ENCODE peak calls at places on chromosomes 5 and 9, in eight cellular contexts. One of them, this sample, is unnamed.

GRCh38 chr9:87651431-87651830 is 74.5 kb upstream of the CTSL start:
- DNase-seq in ovary: no peak
- DNase-seq in brain microvascular endothelial cell: no peak
- DNase-seq in AG04450: no peak
- DNase-seq in upper lobe of left lung: no peak
- DNase-seq in dorsolateral prefrontal cortex: no peak
- DNase-seq in fibroblast of villous mesenchyme: no peak
- DNase-seq in heart right ventricle: no peak
- DNase-seq in this sample: no peak

GRCh38 chr5:11903614-11904269 is 504 bp downstream of the CTNND2 start:
- DNase-seq in ovary: no peak
- DNase-seq in heart right ventricle: peak
- DNase-seq in dorsolateral prefrontal cortex: no peak
- DNase-seq in fibroblast of villous mesenchyme: no peak
- DNase-seq in AG04450: no peak
- DNase-seq in brain microvascular endothelial cell: no peak
- DNase-seq in upper lobe of left lung: peak
- DNase-seq in this sample: no peak

GRCh38 chr9:18437315-18438200 is 36.4 kb upstream of the ADAMTSL1 start:
- DNase-seq in heart right ventricle: peak
- DNase-seq in ovary: peak
- DNase-seq in dorsolateral prefrontal cortex: no peak
- DNase-seq in brain microvascular endothelial cell: peak
- DNase-seq in fibroblast of villous mesenchyme: peak
- DNase-seq in upper lobe of left lung: no peak
- DNase-seq in AG04450: no peak
- DNase-seq in this sample: peak

GRCh38 chr9:117403848-117404247 is 11.0 kb downstream of the ASTN2 start:
- DNase-seq in brain microvascular endothelial cell: no peak
- DNase-seq in fibroblast of villous mesenchyme: no peak
- DNase-seq in ovary: no peak
- DNase-seq in upper lobe of left lung: no peak
- DNase-seq in heart right ventricle: no peak
- DNase-seq in AG04450: no peak
- DNase-seq in dorsolateral prefrontal cortex: no peak
- DNase-seq in this sample: no peak

GRCh38 chr9:129712595-129713524 is 40.0 kb downstream of the PTGES start:
- DNase-seq in fibroblast of villous mesenchyme: peak
- DNase-seq in ovary: no peak
- DNase-seq in dorsolateral prefrontal cortex: no peak
- DNase-seq in AG04450: peak
- DNase-seq in upper lobe of left lung: no peak
- DNase-seq in brain microvascular endothelial cell: peak
- DNase-seq in heart right ventricle: no peak
- DNase-seq in this sample: peak

GRCh38 chr5:6597557-6597956 is 35.3 kb downstream of the NSUN2 start:
- DNase-seq in heart right ventricle: no peak
- DNase-seq in upper lobe of left lung: no peak
- DNase-seq in dorsolateral prefrontal cortex: no peak
- DNase-seq in fibroblast of villous mesenchyme: no peak
- DNase-seq in AG04450: no peak
- DNase-seq in brain microvascular endothelial cell: no peak
- DNase-seq in ovary: no peak
- DNase-seq in this sample: no peak

GRCh38 chr9:114184071-114184470 is 28.7 kb downstream of the COL27A1 start:
- DNase-seq in ovary: peak
- DNase-seq in dorsolateral prefrontal cortex: no peak
- DNase-seq in fibroblast of villous mesenchyme: peak
- DNase-seq in brain microvascular endothelial cell: peak
- DNase-seq in upper lobe of left lung: no peak
- DNase-seq in AG04450: no peak
- DNase-seq in heart right ventricle: no peak
- DNase-seq in this sample: no peak

GRCh38 chr5:14270212-14270702 is 127.1 kb downstream of the TRIO start:
- DNase-seq in ovary: peak
- DNase-seq in fibroblast of villous mesenchyme: peak
- DNase-seq in AG04450: no peak
- DNase-seq in upper lobe of left lung: no peak
- DNase-seq in dorsolateral prefrontal cortex: no peak
- DNase-seq in heart right ventricle: no peak
- DNase-seq in brain microvascular endothelial cell: peak
- DNase-seq in this sample: peak

GRCh38 chr5:9062873-9063272 is 483.0 kb downstream of the SEMA5A start:
- DNase-seq in fibroblast of villous mesenchyme: no peak
- DNase-seq in dorsolateral prefrontal cortex: no peak
- DNase-seq in heart right ventricle: no peak
- DNase-seq in ovary: no peak
- DNase-seq in upper lobe of left lung: peak
- DNase-seq in brain microvascular endothelial cell: no peak
- DNase-seq in AG04450: no peak
- DNase-seq in this sample: no peak

GRCh38 chr5:151139646-151140045 is 17.9 kb downstream of the ANXA6 start:
- DNase-seq in fibroblast of villous mesenchyme: no peak
- DNase-seq in upper lobe of left lung: no peak
- DNase-seq in AG04450: no peak
- DNase-seq in ovary: no peak
- DNase-seq in dorsolateral prefrontal cortex: no peak
- DNase-seq in brain microvascular endothelial cell: no peak
- DNase-seq in heart right ventricle: no peak
- DNase-seq in this sample: no peak

GRCh38 chr5:31944683-31945445 is 229.3 kb downstream of the GOLPH3 start:
- DNase-seq in upper lobe of left lung: peak
- DNase-seq in brain microvascular endothelial cell: no peak
- DNase-seq in fibroblast of villous mesenchyme: peak
- DNase-seq in AG04450: no peak
- DNase-seq in ovary: no peak
- DNase-seq in heart right ventricle: no peak
- DNase-seq in dorsolateral prefrontal cortex: no peak
- DNase-seq in this sample: no peak

GRCh38 chr9:129777769-129778130 is 24.9 kb upstream of the PTGES start:
- DNase-seq in brain microvascular endothelial cell: no peak
- DNase-seq in ovary: no peak
- DNase-seq in dorsolateral prefrontal cortex: no peak
- DNase-seq in heart right ventricle: no peak
- DNase-seq in AG04450: no peak
- DNase-seq in fibroblast of villous mesenchyme: no peak
- DNase-seq in upper lobe of left lung: no peak
- DNase-seq in this sample: no peak

GRCh38 chr5:159088371-159088770 is 11.3 kb downstream of the EBF1 start:
- DNase-seq in brain microvascular endothelial cell: no peak
- DNase-seq in heart right ventricle: no peak
- DNase-seq in fibroblast of villous mesenchyme: no peak
- DNase-seq in upper lobe of left lung: no peak
- DNase-seq in AG04450: no peak
- DNase-seq in ovary: no peak
- DNase-seq in dorsolateral prefrontal cortex: no peak
- DNase-seq in this sample: no peak

GRCh38 chr5:103598997-103599556 is 36.5 kb upstream of the NUDT12 start:
- DNase-seq in fibroblast of villous mesenchyme: no peak
- DNase-seq in heart right ventricle: no peak
- DNase-seq in dorsolateral prefrontal cortex: no peak
- DNase-seq in AG04450: no peak
- DNase-seq in upper lobe of left lung: no peak
- DNase-seq in ovary: no peak
- DNase-seq in brain microvascular endothelial cell: no peak
- DNase-seq in this sample: no peak

GRCh38 chr5:103602465-103602864 is 39.9 kb upstream of the NUDT12 start:
- DNase-seq in fibroblast of villous mesenchyme: no peak
- DNase-seq in ovary: no peak
- DNase-seq in upper lobe of left lung: no peak
- DNase-seq in brain microvascular endothelial cell: no peak
- DNase-seq in AG04450: no peak
- DNase-seq in dorsolateral prefrontal cortex: no peak
- DNase-seq in heart right ventricle: no peak
- DNase-seq in this sample: no peak

GRCh38 chr5:103605277-103605676 is 42.7 kb upstream of the NUDT12 start:
- DNase-seq in ovary: no peak
- DNase-seq in heart right ventricle: no peak
- DNase-seq in upper lobe of left lung: no peak
- DNase-seq in brain microvascular endothelial cell: no peak
- DNase-seq in dorsolateral prefrontal cortex: no peak
- DNase-seq in fibroblast of villous mesenchyme: no peak
- DNase-seq in AG04450: no peak
- DNase-seq in this sample: no peak

GRCh38 chr5:103601314-103601713 is 38.7 kb upstream of the NUDT12 start:
- DNase-seq in fibroblast of villous mesenchyme: no peak
- DNase-seq in AG04450: no peak
- DNase-seq in brain microvascular endothelial cell: no peak
- DNase-seq in dorsolateral prefrontal cortex: no peak
- DNase-seq in upper lobe of left lung: no peak
- DNase-seq in ovary: no peak
- DNase-seq in heart right ventricle: no peak
- DNase-seq in this sample: no peak
- H3K4me3 ChIP-seq in fibroblast of villous mesenchyme: no peak
- H3K4me3 ChIP-seq in AG04450: no peak
- H3K4me3 ChIP-seq in brain microvascular endothelial cell: no peak
- H3K4me3 ChIP-seq in dorsolateral prefrontal cortex: no peak
- H3K4me3 ChIP-seq in upper lobe of left lung: no peak
- H3K4me3 ChIP-seq in ovary: no peak
- H3K4me3 ChIP-seq in heart right ventricle: no peak
- H3K4me3 ChIP-seq in this sample: no peak

GRCh38 chr5:100872409-100873190 is 30.5 kb downstream of the ST8SIA4 start:
- DNase-seq in brain microvascular endothelial cell: no peak
- DNase-seq in ovary: no peak
- DNase-seq in heart right ventricle: no peak
- DNase-seq in fibroblast of villous mesenchyme: no peak
- DNase-seq in upper lobe of left lung: no peak
- DNase-seq in AG04450: no peak
- DNase-seq in dorsolateral prefrontal cortex: no peak
- DNase-seq in this sample: no peak

DNA sequence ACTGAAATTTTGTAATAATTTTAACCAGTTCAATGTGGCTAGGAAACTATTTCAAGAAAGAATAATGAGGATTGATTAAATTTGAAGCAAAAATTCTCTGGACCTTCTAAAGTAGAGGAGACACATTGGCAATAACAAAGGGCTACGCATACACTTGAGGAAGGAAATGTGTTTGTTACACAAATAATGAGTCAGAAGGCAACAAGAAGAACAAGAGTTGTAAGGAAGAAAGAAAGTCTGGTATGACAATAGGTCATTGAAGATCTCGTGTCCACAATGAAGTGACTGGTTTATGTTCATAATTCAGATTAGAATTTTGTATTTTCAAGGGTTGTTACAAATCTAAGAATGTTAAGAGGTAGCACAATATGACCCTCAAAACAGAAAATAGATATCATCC is 25.8 kb downstream of the ST8SIA4 start:
- DNase-seq in ovary: no peak
- DNase-seq in upper lobe of left lung: no peak
- DNase-seq in dorsolateral prefrontal cortex: no peak
- DNase-seq in brain microvascular endothelial cell: no peak
- DNase-seq in AG04450: no peak
- DNase-seq in heart right ventricle: no peak
- DNase-seq in fibroblast of villous mesenchyme: no peak
- DNase-seq in this sample: no peak
- TF ChIP-seq CTCF in ovary: no peak
- TF ChIP-seq CTCF in upper lobe of left lung: no peak
- TF ChIP-seq CTCF in dorsolateral prefrontal cortex: no peak
- TF ChIP-seq CTCF in brain microvascular endothelial cell: no peak
- TF ChIP-seq CTCF in AG04450: no peak
- TF ChIP-seq CTCF in heart right ventricle: no peak
- TF ChIP-seq CTCF in fibroblast of villous mesenchyme: no peak
- TF ChIP-seq CTCF in this sample: no peak

GRCh38 chr9:80059191-80059590 is 487.4 kb downstream of the TLE4 start:
- DNase-seq in brain microvascular endothelial cell: no peak
- DNase-seq in fibroblast of villous mesenchyme: no peak
- DNase-seq in heart right ventricle: no peak
- DNase-seq in ovary: no peak
- DNase-seq in upper lobe of left lung: no peak
- DNase-seq in dorsolateral prefrontal cortex: no peak
- DNase-seq in AG04450: no peak
- DNase-seq in this sample: no peak
- H3K4me3 ChIP-seq in brain microvascular endothelial cell: no peak
- H3K4me3 ChIP-seq in fibroblast of villous mesenchyme: no peak
- H3K4me3 ChIP-seq in heart right ventricle: no peak
- H3K4me3 ChIP-seq in ovary: no peak
- H3K4me3 ChIP-seq in upper lobe of left lung: no peak
- H3K4me3 ChIP-seq in dorsolateral prefrontal cortex: no peak
- H3K4me3 ChIP-seq in AG04450: no peak
- H3K4me3 ChIP-seq in this sample: no peak

GRCh38 chr5:149151717-149152116 is 10.4 kb downstream of the ABLIM3 start:
- DNase-seq in ovary: no peak
- DNase-seq in heart right ventricle: no peak
- DNase-seq in upper lobe of left lung: no peak
- DNase-seq in dorsolateral prefrontal cortex: no peak
- DNase-seq in AG04450: no peak
- DNase-seq in brain microvascular endothelial cell: no peak
- DNase-seq in fibroblast of villous mesenchyme: no peak
- DNase-seq in this sample: no peak
- TF ChIP-seq CTCF in ovary: no peak
- TF ChIP-seq CTCF in heart right ventricle: no peak
- TF ChIP-seq CTCF in upper lobe of left lung: no peak
- TF ChIP-seq CTCF in dorsolateral prefrontal cortex: no peak
- TF ChIP-seq CTCF in AG04450: peak
- TF ChIP-seq CTCF in brain microvascular endothelial cell: peak
- TF ChIP-seq CTCF in fibroblast of villous mesenchyme: peak
- TF ChIP-seq CTCF in this sample: peak